ENCODE peak calls at places on chromosomes 4 and X, in six cellular contexts. A is A549, S is K562, P is HepG2, F is GM12878, D is SK-N-SH. Q is an unnamed sample.

GRCh38 chr4:128854433-128854832 is 44.9 kb downstream of the JADE1 start:
- DNase-seq in P (no peak), D (no peak), A (no peak), F (no peak), S (no peak), Q (peak; percentile 56)

GRCh38 chrX:155231163-155231562 is 14.9 kb downstream of the VBP1 start:
- DNase-seq in A (no peak), D (no peak), F (peak; percentile 25), P (no peak), S (no peak), Q (no peak)

GRCh38 chrX:26783512-26784225 is 567.7 kb downstream of the MAGEB5 start:
- DNase-seq in D (peak; percentile 14), A (no peak), P (peak; percentile 65), F (no peak), S (no peak), Q (peak; percentile 11)

GRCh38 chr4:56512166-56512565 is 6.6 kb downstream of the ARL9 start:
- DNase-seq in F (no peak), P (no peak), D (no peak), S (no peak), A (no peak), Q (peak; percentile 45)

GRCh38 chr4:101948951-101949350 is 158.4 kb downstream of the BANK1 start:
- DNase-seq in P (no peak), D (no peak), S (no peak), A (no peak), F (no peak), Q (peak; percentile 31)

GRCh38 chr4:186765673-186766546 is 42.3 kb upstream of the FAT1 start:
- DNase-seq in S (no peak), P (peak; percentile 98), A (no peak), D (no peak), F (no peak), Q (no peak)

GRCh38 chr4:172983014-172983413 is 185.6 kb upstream of the GALNT7 start:
- DNase-seq in S (no peak), D (no peak), F (no peak), P (no peak), A (no peak), Q (no peak)

GRCh38 chrX:15301924-15302323 is 13.5 kb downstream of the ASB11 start:
- DNase-seq in A (no peak), F (no peak), P (no peak), S (no peak), D (no peak), Q (peak; percentile 41)

GRCh38 chrX:10404435-10404834 is 215.9 kb downstream of the MID1 start:
- DNase-seq in P (no peak), A (no peak), F (no peak), D (no peak), S (no peak), Q (peak; percentile 83)

GRCh38 chr4:10160280-10160856 is 43.8 kb upstream of the WDR1 start:
- DNase-seq in D (no peak), S (peak; percentile 33), F (no peak), P (peak; percentile 18), A (no peak), Q (peak; percentile 24)

GRCh38 chr4:52037730-52038108 is 380 bp downstream of the SGCB start:
- DNase-seq in F (no peak), A (peak; percentile 18), D (peak; percentile 90), S (no peak), P (no peak), Q (peak; percentile 33)

GRCh38 chr4:116880625-116881024 is 204.8 kb downstream of the TRAM1L1 start:
- DNase-seq in S (no peak), A (no peak), D (no peak), F (no peak), P (no peak), Q (no peak)

GRCh38 chrX:1451251-1451675 is 1.4 kb downstream of the ASMTL start:
- DNase-seq in D (no peak), P (no peak), F (no peak), A (no peak), S (no peak), Q (no peak)

GRCh38 chrX:1448793-1449580 is 3.7 kb downstream of the ASMTL start:
- DNase-seq in S (no peak), F (no peak), P (no peak), D (no peak), A (no peak), Q (no peak)

GRCh38 chrX:1451676-1452496 is 823 bp downstream of the ASMTL start:
- DNase-seq in P (no peak), D (no peak), S (no peak), A (no peak), F (no peak), Q (no peak)

GRCh38 chrX:1449581-1450149 is 3.0 kb downstream of the ASMTL start:
- DNase-seq in D (no peak), A (no peak), S (no peak), F (no peak), P (no peak), Q (no peak)

DNA sequence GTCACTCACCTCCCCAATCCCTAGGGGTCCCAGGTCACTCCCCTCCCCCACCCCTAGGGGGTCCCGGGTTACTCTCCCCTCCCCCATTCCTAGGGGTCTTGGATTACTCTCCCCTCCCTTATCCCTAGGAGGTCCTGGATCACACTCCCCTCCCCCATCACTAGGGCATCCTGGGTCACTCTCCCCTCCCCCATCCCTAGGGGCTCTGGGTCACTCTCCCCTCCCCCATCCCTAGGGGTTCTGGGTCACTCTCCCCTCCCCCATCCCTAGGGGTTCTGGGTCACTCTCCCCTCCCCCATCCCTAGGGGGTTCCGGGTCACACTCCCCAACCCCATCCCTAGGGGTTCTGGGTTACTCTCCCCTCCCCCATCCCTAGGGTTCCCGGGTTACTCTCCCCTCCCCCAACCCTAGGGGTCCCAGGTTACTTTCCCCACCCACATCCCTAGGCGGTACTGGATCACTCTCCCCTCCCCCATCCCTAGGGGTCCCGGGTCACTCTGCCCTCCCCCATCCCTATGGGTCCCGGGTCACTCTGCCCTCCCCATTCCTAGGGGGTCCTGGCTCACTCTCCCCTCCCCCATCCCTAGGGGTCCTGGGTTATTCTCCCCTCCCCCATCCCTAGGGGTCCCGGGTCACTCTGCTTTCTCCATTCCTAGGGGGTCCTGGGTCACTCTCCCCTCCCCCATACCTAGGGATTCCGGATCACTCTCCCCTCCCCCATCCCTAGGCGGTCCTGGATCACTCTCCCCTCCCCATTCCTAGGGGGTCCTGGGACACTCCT is 2.1 kb downstream of the ASMTL start:
- DNase-seq in A (no peak), P (no peak), F (no peak), S (no peak), D (no peak), Q (no peak)
- TF ChIP-seq RAD21 in A (no peak), P (no peak), F (no peak), S (no peak), D (no peak), Q (no peak)

DNA sequence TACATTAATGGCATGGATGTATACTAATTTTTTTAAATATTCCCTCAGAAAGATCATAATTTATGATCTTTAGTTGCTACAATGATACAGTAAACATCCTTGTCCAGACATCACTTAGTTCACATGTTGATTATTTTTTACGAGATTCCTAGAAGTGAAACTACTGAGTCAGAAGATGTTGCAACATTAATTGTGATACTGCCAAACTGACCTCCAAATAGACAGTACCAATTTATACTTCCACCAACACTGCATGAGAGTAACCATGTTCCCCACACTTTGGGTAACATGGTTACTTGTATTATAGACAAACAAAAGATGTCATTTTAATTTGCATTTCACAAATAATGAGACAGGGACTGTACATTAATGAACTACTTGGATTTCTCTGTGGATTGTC is 19.6 kb downstream of the RCHY1 start:
- DNase-seq in S (no peak), D (no peak), F (no peak), P (no peak), A (no peak), Q (peak; percentile 84)
- TF ChIP-seq SMC3 in S (no peak), D (no peak), F (no peak), P (no peak), A (no peak), Q (no peak)

DNA sequence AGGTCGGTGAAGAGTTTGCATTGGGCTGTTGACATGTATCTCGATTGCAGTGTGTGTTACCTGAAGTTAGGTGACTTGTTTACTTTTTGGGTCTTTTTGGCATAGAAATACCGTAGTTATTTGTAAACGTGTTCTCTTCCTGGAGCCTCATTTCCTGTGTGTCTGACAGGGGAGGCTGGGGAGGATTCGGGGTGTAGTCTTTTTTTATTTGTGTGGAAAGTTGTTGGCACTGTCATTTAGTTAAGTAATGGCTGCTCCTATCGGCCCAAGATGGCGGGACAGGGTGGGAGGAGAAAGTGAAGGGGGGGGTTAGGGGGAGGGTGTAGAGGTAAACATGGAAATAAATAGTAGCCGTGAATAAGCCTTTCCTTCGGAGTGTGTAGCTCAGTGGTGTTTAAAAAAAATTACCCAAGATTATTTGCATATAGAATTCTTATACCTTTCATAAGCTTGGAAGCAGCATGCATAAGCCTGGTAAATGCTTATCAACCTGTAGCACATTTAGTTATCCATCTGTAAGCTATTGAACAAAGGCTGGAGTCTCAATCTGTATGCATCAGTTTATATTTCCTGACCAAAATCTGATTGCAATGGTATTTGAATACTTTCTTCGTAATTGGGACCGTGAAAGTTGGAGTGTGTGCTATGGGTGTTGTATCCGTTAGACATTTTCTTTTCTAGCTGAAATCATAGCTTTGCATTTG is 1.6 kb downstream of the KDM6A start:
- DNase-seq in P (no peak), F (no peak), D (peak; percentile 77), A (peak; percentile 68), S (peak; percentile 46), Q (peak; percentile 49)
- TF ChIP-seq RAD21 in P (no peak), F (no peak), D (no peak), A (no peak), S (no peak), Q (no peak)

GRCh38 chrX:68894513-68895338 is 65.9 kb downstream of the EFNB1 start:
- DNase-seq in D (peak; percentile 73), A (no peak), P (no peak), S (no peak), F (no peak), Q (peak; percentile 18)

GRCh38 chrX:68896581-68896980 is 67.8 kb downstream of the EFNB1 start:
- DNase-seq in F (no peak), P (no peak), A (no peak), D (no peak), S (no peak), Q (no peak)

GRCh38 chrX:68897118-68897517 is 68.3 kb downstream of the EFNB1 start:
- DNase-seq in A (no peak), D (no peak), F (no peak), S (peak; percentile 64), P (no peak), Q (no peak)

GRCh38 chrX:68894142-68894512 is 65.3 kb downstream of the EFNB1 start:
- DNase-seq in F (no peak), D (peak; percentile 57), P (no peak), A (no peak), S (no peak), Q (no peak)

DNA sequence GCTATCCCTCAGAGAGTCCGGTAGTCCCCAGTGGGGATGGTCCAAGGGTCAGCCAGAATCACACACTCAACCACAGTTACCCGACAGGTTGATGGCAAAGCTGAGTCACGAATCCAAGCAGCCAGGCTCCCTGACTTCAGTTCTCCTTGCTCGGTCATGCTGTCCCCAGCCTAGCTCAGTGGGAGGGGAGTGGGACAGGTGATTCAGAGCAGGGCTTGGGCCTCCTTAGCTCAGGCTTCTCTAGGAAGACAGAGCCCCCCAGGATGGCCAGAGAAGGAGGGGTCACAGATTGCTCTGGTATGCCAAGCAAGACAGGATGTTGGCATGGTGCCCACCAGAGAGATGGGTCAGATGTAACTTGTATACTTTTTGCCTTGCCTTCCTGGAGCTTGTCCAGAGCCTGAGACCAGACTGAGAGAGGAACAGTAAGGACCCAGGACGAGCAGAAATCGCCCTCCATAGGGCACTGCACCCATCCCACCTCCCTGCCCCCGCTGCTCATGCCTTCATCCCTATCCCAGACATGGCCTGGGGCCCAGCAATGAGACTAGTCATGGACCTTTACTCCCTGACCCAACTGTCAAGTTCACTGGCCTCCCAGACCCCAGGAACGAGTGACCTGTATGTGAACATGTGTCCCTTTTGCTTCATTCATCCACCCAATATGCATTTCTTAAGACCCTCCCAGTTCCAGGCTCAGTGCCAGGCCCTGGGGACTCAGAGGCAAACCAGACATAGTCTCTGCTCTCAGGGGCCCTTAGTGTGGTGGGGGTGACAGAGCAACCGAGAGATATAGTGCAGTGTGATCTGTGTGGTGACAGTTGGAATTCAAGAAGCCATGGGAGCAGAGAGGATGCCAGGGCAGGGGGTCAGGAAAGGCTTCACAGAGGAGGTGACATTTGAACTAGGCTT is 66.8 kb downstream of the EFNB1 start:
- DNase-seq in F (no peak), P (peak; percentile 3), S (peak; percentile 29), D (peak; percentile 68), A (no peak), Q (peak; percentile 42)
- TF ChIP-seq SMC3 in F (no peak), P (no peak), S (no peak), D (no peak), A (no peak), Q (no peak)

Q was measured in IMR-90.